ENCODE peak calls at places on chromosomes 12 and 14, in four cellular contexts. Q, T, H and C are unnamed samples.

GRCh38 chr14:93906341-93907329 is 20.5 kb upstream of the FAM181A start:
- DNase-seq in Q (no peak), T (no peak), H (peak), C (peak)

GRCh38 chr14:65336191-65336591 is 76.3 kb upstream of the FUT8 start:
- DNase-seq in Q (no peak), T (no peak), H (no peak), C (no peak)

GRCh38 chr14:68718033-68718725 is 74.7 kb downstream of the ZFP36L1 start:
- DNase-seq in Q (no peak), T (no peak), H (peak), C (no peak)

GRCh38 chr14:70641548-70642312 is at the start of gene TTC9:
- DNase-seq in Q (peak), T (peak), H (peak), C (peak)

GRCh38 chr12:14810953-14811483 is 3.0 kb downstream of the SMCO3 start:
- DNase-seq in Q (no peak), T (no peak), H (peak), C (peak)

GRCh38 chr12:30829876-30830275 is 75.1 kb upstream of the CAPRIN2 start:
- DNase-seq in Q (no peak), T (no peak), H (no peak), C (no peak)

GRCh38 chr14:22123188-22123560 is 449.6 kb upstream of the OR4E1 start:
- DNase-seq in Q (no peak), T (no peak), H (no peak), C (no peak)

GRCh38 chr12:108594-108993 is 42.0 kb downstream of the IQSEC3 start:
- DNase-seq in Q (peak), T (no peak), H (no peak), C (no peak)

GRCh38 chr14:56098021-56098420 is 20.2 kb upstream of the PELI2 start:
- DNase-seq in Q (no peak), T (no peak), H (no peak), C (no peak)

GRCh38 chr12:30643366-30643765 is 52.3 kb downstream of the IPO8 start:
- DNase-seq in Q (no peak), T (no peak), H (peak), C (no peak)

GRCh38 chr14:50475460-50475859 is 56.9 kb downstream of the MAP4K5 start:
- DNase-seq in Q (no peak), T (no peak), H (no peak), C (no peak)

GRCh38 chr14:72451081-72451972 is 442.6 kb downstream of the DPF3 start:
- DNase-seq in Q (no peak), T (no peak), H (no peak), C (peak)

GRCh38 chr12:54352891-54353874 is 11.1 kb downstream of the GPR84 start:
- DNase-seq in Q (no peak), T (no peak), H (peak), C (peak)

GRCh38 chr12:78951746-78952532 is 87.4 kb downstream of the SYT1 start:
- DNase-seq in Q (no peak), T (no peak), H (no peak), C (peak)

GRCh38 chr14:29607129-29607528 is 320.5 kb downstream of the PRKD1 start:
- DNase-seq in Q (no peak), T (no peak), H (no peak), C (no peak)

GRCh38 chr14:29603721-29604120 is 323.9 kb downstream of the PRKD1 start:
- DNase-seq in Q (no peak), T (no peak), H (no peak), C (no peak)

GRCh38 chr14:29608861-29609260 is 318.8 kb downstream of the PRKD1 start:
- DNase-seq in Q (no peak), T (no peak), H (no peak), C (no peak)
- H3K4me3 ChIP-seq in Q (no peak), T (no peak), H (no peak), C (no peak)

DNA sequence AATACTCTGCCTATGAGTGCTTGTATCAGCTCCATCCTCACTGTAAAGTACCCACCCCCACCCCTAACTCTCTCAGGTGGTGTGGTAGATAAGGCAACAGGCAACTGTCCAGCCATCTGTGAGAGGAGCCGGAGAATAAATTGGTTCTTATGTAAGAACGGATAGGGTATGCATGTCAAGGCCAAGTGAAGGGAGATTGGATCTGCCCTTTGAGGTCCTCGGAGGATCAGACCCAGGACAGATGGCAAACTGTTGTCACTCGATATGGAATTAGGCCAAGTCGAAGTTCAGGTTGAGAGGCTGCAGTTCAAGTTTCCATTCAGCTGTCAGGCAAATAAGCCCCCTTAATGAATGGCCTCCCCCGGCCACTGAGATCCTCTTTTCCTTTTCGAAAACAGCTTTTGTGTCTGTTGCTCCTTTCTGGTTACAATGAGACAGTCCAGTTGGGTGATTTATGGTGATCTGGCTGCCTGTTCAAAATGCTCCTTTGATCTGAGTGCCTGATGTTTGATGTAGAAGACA is 120.3 kb downstream of the VRK1 start:
- DNase-seq in Q (no peak), T (no peak), H (no peak), C (no peak)
- H3K4me3 ChIP-seq in Q (no peak), T (no peak), H (no peak), C (no peak)

GRCh38 chr12:123167329-123167728 is 16.4 kb upstream of the PITPNM2 start:
- DNase-seq in Q (no peak), T (no peak), H (no peak), C (no peak)
- H3K4me3 ChIP-seq in Q (no peak), T (no peak), H (no peak), C (no peak)

GRCh38 chr12:108823804-108824203 is 33.6 kb downstream of the SSH1 start:
- DNase-seq in Q (no peak), T (no peak), H (no peak), C (no peak)

GRCh38 chr12:108827941-108828340 is 29.4 kb downstream of the SSH1 start:
- DNase-seq in Q (no peak), T (no peak), H (no peak), C (no peak)

GRCh38 chr12:108825205-108825950 is 32.0 kb downstream of the SSH1 start:
- DNase-seq in Q (no peak), T (no peak), H (no peak), C (no peak)

GRCh38 chr12:108826807-108827721 is 30.3 kb downstream of the SSH1 start:
- DNase-seq in Q (no peak), T (no peak), H (no peak), C (no peak)

GRCh38 chr12:108826115-108826806 is 31.1 kb downstream of the SSH1 start:
- DNase-seq in Q (peak), T (peak), H (no peak), C (no peak)
- H3K4me3 ChIP-seq in Q (peak), T (peak), H (no peak), C (no peak)

GRCh38 chr12:120643574-120643973 is 3.1 kb downstream of the CABP1 start:
- DNase-seq in Q (no peak), T (no peak), H (no peak), C (no peak)

GRCh38 chr12:120642086-120642485 is 1.7 kb downstream of the CABP1 start:
- DNase-seq in Q (no peak), T (no peak), H (no peak), C (no peak)

GRCh38 chr12:120639771-120640721 is at the start of gene CABP1:
- DNase-seq in Q (no peak), T (no peak), H (peak), C (peak)

GRCh38 chr12:120642806-120643205 is 2.4 kb downstream of the CABP1 start:
- DNase-seq in Q (no peak), T (no peak), H (no peak), C (no peak)

DNA sequence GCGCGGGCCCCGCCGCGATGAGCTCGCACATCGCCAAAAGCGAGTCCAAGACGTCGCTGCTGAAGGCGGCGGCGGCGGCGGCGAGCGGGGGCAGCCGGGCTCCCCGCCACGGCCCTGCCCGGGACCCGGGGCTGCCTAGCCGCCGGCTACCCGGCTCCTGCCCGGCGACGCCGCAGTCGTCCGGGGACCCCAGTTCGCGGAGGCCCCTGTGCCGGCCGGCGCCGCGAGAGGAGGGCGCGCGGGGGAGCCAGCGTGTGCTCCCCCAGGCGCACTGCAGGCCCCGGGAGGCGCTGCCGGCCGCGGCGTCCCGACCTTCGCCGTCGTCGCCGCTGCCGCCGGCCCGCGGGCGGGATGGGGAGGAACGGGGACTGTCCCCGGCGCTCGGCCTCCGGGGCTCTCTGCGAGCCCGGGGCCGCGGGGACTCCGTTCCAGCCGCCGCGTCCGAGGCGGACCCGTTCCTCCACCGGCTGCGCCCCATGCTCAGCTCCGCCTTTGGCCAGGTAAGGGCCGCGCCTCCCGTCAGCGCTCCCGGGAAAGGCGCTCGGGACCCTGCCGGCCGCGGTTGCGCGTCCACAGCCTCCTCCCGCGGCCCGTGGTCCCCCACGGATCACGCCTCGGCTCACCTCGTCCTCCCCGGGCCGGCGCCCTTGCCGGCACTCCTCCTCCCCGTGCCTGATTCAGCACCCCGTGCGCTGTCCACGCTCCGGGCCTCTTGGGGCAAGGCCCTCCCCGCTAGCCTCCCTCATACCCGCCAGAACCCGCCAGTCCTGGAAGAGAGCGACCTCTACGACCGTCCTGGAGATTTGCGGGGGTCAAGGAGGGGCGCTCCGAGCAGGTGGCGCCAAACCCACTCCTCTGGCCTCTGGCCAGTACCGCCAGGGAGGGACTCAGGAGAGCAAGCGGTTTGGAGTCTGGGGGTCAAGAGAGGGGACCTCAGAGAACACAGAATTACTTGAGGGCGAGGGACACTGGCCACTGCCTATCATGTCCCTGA is 711 bp downstream of the CABP1 start:
- DNase-seq in Q (peak), T (peak), H (peak), C (peak)
- H3K4me3 ChIP-seq in Q (peak), T (peak), H (peak), C (peak)

GRCh38 chr12:8662592-8662991 is at the start of gene MFAP5:
- DNase-seq in Q (no peak), T (no peak), H (peak), C (peak)
- H3K4me3 ChIP-seq in Q (no peak), T (no peak), H (no peak), C (no peak)

DNA sequence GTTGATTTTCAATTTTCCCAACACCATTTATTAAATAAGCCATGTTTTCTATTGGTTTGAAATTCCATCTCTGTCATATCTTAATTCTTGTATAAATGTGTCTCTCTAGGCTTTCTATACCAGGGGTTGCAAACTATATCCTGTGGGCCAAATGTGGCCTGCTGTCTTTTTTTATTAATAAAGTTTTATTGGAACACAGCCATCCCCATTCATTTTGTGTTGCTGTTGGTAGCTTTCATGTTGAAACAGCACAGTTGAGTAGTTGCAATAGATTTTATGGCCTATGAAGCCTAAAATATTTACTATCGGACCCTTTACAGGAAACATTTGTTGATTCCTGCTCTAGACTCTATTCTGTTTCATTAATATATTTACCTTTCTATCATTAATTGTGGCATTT is 9.4 kb downstream of the HCFC2 start:
- DNase-seq in Q (no peak), T (no peak), H (no peak), C (no peak)
- H3K4me3 ChIP-seq in Q (no peak), T (no peak), H (no peak), C (no peak)

DNA sequence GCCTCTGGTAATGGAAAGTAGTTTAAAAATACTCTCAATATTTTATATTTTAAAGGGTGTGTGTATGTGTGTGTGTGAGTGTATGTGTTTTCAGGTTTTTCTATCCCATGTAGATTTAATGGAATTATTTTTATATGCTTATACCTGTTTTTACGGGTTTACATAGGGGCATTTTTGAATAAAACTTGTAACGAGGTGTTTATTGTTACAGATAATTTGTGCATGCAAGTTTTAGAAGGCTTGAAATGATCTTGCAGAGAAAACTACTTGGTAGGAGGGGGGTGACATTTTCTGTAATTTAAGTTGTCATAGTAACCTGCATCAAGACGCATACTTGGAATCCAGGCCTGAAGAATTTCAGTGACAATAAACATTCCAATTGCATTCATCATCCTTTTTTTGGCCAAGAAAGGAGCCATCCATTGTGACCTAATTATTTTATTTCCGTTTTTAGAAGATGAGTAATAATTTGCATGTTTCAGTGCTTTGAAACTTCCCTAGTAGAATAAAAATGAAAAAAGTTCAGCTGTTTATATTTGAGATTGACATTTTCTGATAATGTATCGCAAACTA is 39.0 kb downstream of the RASSF8 start:
- DNase-seq in Q (no peak), T (no peak), H (peak), C (peak)
- H3K4me3 ChIP-seq in Q (no peak), T (no peak), H (no peak), C (no peak)

DNA sequence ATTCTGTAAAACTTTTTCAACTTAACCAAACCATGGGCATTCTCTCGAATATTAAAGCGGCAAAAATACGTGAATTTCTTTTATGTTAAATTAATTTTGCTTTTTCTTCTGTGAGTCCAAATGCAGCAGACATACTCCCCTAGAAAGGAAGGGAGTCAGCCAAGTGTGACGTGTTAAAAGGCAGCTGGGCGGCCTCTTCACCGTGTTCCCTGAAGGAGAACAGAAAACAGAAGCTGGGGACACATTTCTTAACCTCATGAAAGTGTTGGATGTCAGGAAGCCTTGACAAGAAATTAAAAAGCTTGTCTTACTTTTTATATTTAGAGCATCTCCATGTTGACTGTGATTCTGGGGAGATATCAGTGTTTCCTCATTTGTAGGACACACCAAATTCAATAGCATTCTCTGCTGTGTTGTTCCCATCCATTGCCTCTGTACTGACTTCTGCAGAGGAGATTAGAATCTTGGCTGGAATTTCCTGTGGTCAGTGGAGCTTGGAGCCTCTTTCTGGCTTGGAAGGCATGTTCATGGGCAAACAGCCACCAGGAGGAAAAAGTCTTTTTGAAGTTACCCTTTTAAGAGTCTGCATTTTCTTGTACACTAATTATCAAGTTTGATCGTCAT is 93.7 kb downstream of the RMST start:
- DNase-seq in Q (no peak), T (no peak), H (peak), C (peak)
- H3K4me3 ChIP-seq in Q (no peak), T (no peak), H (no peak), C (no peak)

DNA sequence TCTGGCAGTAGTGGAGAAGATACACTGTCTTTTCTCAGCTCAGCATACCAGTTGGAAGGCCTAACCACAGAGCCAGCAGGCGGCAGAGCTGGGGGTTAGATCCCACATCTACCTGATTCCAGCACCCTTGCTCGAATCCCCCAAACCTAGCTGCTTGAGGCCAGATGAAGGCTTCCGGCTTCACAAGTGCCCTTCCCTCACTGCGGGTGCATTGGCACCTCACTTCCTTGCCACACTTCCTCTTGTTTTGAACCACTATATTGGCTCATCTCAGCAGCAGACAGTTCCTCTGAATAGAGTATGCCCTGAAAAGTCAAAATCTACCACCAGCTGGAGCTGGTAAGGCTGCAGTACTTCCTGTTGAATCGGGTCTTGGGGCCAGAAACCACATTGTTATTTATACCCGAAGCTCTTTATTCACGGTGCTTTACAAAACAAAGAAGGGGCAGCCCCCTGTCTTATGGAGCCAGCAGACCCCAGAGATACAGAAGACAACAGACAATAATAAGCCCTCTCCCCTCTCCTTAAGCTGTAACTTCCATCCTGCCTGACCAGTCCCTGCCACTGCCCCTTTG is 233.7 kb downstream of the EFCAB11 start:
- DNase-seq in Q (no peak), T (peak), H (peak), C (no peak)
- H3K4me3 ChIP-seq in Q (no peak), T (no peak), H (no peak), C (no peak)